ENCODE peak calls at places on chromosomes 16 and 17, in eight cellular contexts. R is neural progenitor cell; Y is ascending aorta; N is CD4-positive, alpha-beta T cell; C is PC-3; S is CD8-positive, alpha-beta T cell; E is left ventricle myocardium inferior; P is Panc1. W is an unnamed sample.

GRCh38 chr16:24635900-24636610 is 93.4 kb upstream of the TNRC6A start:
- DNase-seq in R (no peak), Y (no peak), N (no peak), C (peak; percentile 88), S (no peak), E (peak; percentile 70), P (peak; percentile 32), W (peak; percentile 14)

GRCh38 chr17:67359960-67360817 is 6.2 kb downstream of the PSMD12 start:
- DNase-seq in R (peak; percentile 35), Y (no peak), N (peak; percentile 38), C (peak; percentile 55), S (no peak), E (no peak), P (no peak), W (no peak)

GRCh38 chr17:6442775-6443174 is 1.5 kb upstream of the PIMREG start:
- DNase-seq in R (no peak), Y (no peak), N (no peak), C (no peak), S (no peak), E (no peak), P (no peak), W (no peak)

GRCh38 chr17:81923302-81924260 is 4.0 kb downstream of the MAFG start:
- DNase-seq in R (peak; percentile 87), Y (no peak), N (no peak), C (peak; percentile 77), S (no peak), E (peak; percentile 75), P (no peak), W (no peak)

GRCh38 chr17:31425646-31426045 is 34.2 kb downstream of the RAB11FIP4 start:
- DNase-seq in R (peak; percentile 21), Y (no peak), N (no peak), C (no peak), S (no peak), E (peak; percentile 30), P (no peak), W (no peak)

GRCh38 chr17:77319211-77320031 is 178.7 kb downstream of the SEC14L1 start:
- DNase-seq in R (peak; percentile 29), Y (peak; percentile 75), N (peak; percentile 37), C (peak; percentile 93), S (no peak), E (peak; percentile 83), P (no peak), W (no peak)

GRCh38 chr17:32882734-32883133 is 5.8 kb upstream of the MYO1D start:
- DNase-seq in R (no peak), Y (no peak), N (no peak), C (no peak), S (no peak), E (no peak), P (no peak), W (no peak)

GRCh38 chr17:82241183-82241925 is 12.5 kb downstream of the SLC16A3 start:
- DNase-seq in R (no peak), Y (peak; percentile 75), N (no peak), C (peak; percentile 74), S (no peak), E (peak; percentile 82), P (no peak), W (no peak)

GRCh38 chr17:2853722-2854580 is 57.7 kb downstream of the RAP1GAP2 start:
- DNase-seq in R (peak; percentile 70), Y (no peak), N (no peak), C (peak; percentile 34), S (peak; percentile 51), E (peak; percentile 36), P (no peak), W (no peak)

GRCh38 chr17:37813753-37814152 is 68.9 kb upstream of the HNF1B start:
- DNase-seq in R (no peak), Y (no peak), N (no peak), C (no peak), S (no peak), E (no peak), P (no peak), W (no peak)

GRCh38 chr17:76671123-76671911 is 27.8 kb upstream of the ST6GALNAC1 start:
- DNase-seq in R (peak; percentile 100), Y (peak; percentile 99), N (peak; percentile 98), C (peak; percentile 100), S (peak; percentile 99), E (peak; percentile 100), P (peak; percentile 97), W (peak; percentile 100)

GRCh38 chr17:64354396-64354795 is 36.3 kb downstream of the PECAM1 start:
- DNase-seq in R (peak; percentile 21), Y (no peak), N (no peak), C (no peak), S (no peak), E (no peak), P (no peak), W (no peak)

GRCh38 chr17:64356304-64356686 is 34.4 kb downstream of the PECAM1 start:
- DNase-seq in R (no peak), Y (no peak), N (no peak), C (no peak), S (no peak), E (no peak), P (no peak), W (no peak)

GRCh38 chr17:64357191-64357981 is 33.3 kb downstream of the PECAM1 start:
- DNase-seq in R (no peak), Y (no peak), N (no peak), C (peak; percentile 76), S (no peak), E (peak; percentile 71), P (no peak), W (no peak)

GRCh38 chr17:64355536-64356303 is 34.9 kb downstream of the PECAM1 start:
- DNase-seq in R (no peak), Y (no peak), N (no peak), C (peak; percentile 80), S (no peak), E (no peak), P (no peak), W (no peak)

DNA sequence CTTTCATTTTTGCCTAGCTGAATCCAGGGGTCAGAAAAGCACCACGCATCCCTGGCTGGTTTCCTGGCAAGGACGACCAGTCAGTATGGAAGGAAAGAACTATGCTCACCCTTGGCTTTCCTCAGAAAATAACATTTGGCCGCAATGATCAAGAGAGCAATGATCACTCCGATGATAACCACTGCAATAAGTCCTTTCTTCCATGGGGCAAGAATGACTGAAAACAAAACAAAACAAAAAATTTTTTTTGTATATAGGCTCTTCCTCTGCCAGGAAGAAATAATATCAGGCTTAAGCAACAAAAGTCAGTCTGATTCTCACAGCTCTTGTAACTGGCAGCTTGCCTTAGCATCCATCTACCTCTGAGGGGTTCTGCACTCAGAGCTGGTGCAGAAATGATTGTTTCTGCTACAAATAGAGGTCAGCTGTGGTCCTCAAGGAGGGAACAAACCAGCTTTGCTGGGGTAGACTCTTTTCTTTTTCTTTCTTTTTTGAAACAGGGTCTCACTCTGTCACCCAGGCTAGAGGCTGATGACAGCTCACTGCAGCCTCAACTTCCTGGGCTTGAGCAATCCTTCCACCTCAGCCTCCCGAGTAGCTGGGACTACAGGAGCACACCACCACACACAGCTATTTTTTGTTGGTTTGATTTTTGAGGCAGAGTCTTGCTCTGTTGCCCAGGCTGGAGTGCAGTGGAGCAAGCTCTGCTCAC is 35.7 kb downstream of the PECAM1 start:
- DNase-seq in R (no peak), Y (no peak), N (no peak), C (no peak), S (no peak), E (no peak), P (no peak), W (no peak)
- H3K27ac ChIP-seq in R (no peak overlapping the region), Y (no peak overlapping the region), N (no peak overlapping the region), C (peak overlapping the region; percentile 84), S (no peak overlapping the region), E (peak overlapping the region; percentile 77), P (no peak overlapping the region), W (no peak overlapping the region)

GRCh38 chr17:1735418-1735817 is 7.3 kb upstream of the SERPINF2 start:
- DNase-seq in R (no peak), Y (no peak), N (no peak), C (no peak), S (no peak), E (no peak), P (no peak), W (no peak)

GRCh38 chr17:1732241-1733046 is 7.9 kb downstream of the WDR81 start:
- DNase-seq in R (no peak), Y (no peak), N (no peak), C (no peak), S (no peak), E (no peak), P (no peak), W (no peak)

GRCh38 chr17:1733047-1733357 is 8.5 kb downstream of the WDR81 start:
- DNase-seq in R (no peak), Y (no peak), N (no peak), C (no peak), S (no peak), E (no peak), P (no peak), W (no peak)

GRCh38 chr17:1735834-1736347 is 6.8 kb upstream of the SERPINF2 start:
- DNase-seq in R (no peak), Y (no peak), N (no peak), C (no peak), S (no peak), E (no peak), P (no peak), W (no peak)

GRCh38 chr17:1733759-1734158 is 8.9 kb upstream of the SERPINF2 start:
- DNase-seq in R (no peak), Y (no peak), N (no peak), C (no peak), S (no peak), E (no peak), P (no peak), W (no peak)
- H3K27ac ChIP-seq in R (no peak overlapping the region), Y (no peak overlapping the region), N (no peak overlapping the region), C (no peak overlapping the region), S (no peak overlapping the region), E (no peak overlapping the region), P (no peak overlapping the region), W (no peak overlapping the region)

DNA sequence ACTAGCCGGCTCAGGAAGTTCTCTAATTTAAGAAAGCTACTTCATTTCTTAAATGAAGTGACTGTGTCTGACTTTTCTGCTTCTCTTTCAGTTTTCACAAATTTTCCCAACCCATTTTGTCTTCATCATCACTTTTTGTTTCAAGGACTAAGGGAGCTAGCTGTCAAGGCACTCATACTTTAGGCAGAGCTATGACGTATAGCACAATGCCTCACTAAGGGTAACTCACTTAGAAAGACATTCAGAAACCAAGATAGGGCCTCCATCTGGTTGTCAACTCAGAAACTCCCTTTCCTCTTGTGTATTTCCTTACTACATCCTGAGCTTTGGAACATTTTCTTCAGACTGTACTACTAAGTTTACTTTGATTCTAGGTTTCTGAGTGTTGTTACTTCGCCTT is 397.9 kb downstream of the TOX3 start:
- DNase-seq in R (no peak), Y (no peak), N (no peak), C (no peak), S (no peak), E (no peak), P (no peak), W (no peak)
- H3K27ac ChIP-seq in R (no peak overlapping the region), Y (no peak overlapping the region), N (no peak overlapping the region), C (no peak overlapping the region), S (no peak overlapping the region), E (peak overlapping the region; percentile 33), P (no peak overlapping the region), W (no peak overlapping the region)

DNA sequence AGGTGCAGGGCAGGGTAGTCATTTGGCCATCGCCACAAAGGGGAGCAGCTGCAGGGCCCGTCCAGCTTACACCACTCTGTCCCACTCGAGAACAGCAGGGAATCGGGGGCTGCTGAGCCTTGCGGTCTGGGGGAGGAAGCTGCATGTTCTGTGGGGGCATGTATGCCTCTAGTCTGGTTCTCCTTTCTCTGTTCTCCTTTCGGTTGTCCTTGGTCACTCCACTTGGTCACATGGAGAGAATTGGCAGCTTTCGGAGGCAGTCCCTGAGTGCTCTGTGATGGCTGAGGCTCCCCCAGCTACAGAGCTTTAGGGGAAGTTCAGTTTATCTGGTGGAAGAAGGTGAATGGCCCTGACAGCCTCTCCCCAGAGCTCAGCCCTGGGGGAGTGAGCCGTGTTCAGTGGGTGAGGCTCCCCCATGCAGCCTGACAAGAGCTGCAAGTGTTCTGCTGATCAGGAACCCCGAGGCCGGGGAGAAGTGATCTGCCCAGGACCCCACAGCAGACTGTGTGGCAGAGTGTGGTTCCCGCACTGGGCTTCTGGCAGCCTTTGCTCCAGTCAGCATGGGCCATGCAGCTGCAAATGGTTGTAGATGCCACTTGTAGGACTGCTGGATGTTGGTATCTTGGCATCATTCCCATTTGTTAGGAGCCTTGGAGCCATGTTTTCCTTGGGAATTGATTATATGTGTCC is 22.3 kb upstream of the SMPD3 start:
- DNase-seq in R (no peak), Y (no peak), N (no peak), C (no peak), S (peak; percentile 60), E (peak; percentile 28), P (no peak), W (no peak)
- H3K27ac ChIP-seq in R (no peak overlapping the region), Y (peak overlapping the region; percentile 17), N (peak overlapping the region; percentile 43), C (no peak overlapping the region), S (peak overlapping the region; percentile 10), E (peak overlapping the region; percentile 66), P (no peak overlapping the region), W (no peak overlapping the region)

W was measured in epithelial cell of prostate.